ENCODE peak calls at places on chromosomes 5 and 9, in nine cellular contexts. G is GM10248; K is nephron progenitor cell; Y is H7; I is NCI-H1092 treated with DMSO at 0.1 percent for 48 hours; A is left colon; X is central memory CD4-positive, alpha-beta T cell; C is skeletal muscle cell; U is NCI-H226. W is an unnamed sample.

GRCh38 chr5:137360607-137361006 is 138.5 kb downstream of the SPOCK1 start:
- DNase-seq in G (no peak), K (no peak), Y (no peak), I (no peak), A (no peak), X (no peak), C (no peak), U (peak), W (no peak)

GRCh38 chr5:138720840-138721239 is 32.4 kb upstream of the CTNNA1 start:
- DNase-seq in G (no peak), K (no peak), Y (no peak), I (no peak), A (no peak), X (no peak), C (no peak), U (no peak), W (no peak)

GRCh38 chr5:92556747-92557146 is 1024.3 kb downstream of the NR2F1-AS1 start:
- DNase-seq in G (no peak), K (no peak), Y (no peak), I (no peak), A (no peak), X (no peak), C (no peak), U (no peak), W (no peak)

GRCh38 chr5:127875235-127876021 is 172.2 kb downstream of the CCDC192 start:
- DNase-seq in G (peak), K (peak), Y (peak), I (peak), A (peak), X (no peak), C (peak), U (peak), W (no peak)

GRCh38 chr5:103434057-103434456 is 128.5 kb downstream of the NUDT12 start:
- DNase-seq in G (no peak), K (no peak), Y (peak), I (no peak), A (no peak), X (no peak), C (no peak), U (no peak), W (no peak)

GRCh38 chr9:27437652-27438373 is 86.3 kb upstream of the IFNK start:
- DNase-seq in G (no peak), K (no peak), Y (no peak), I (peak), A (no peak), X (no peak), C (no peak), U (no peak), W (no peak)

GRCh38 chr5:1429066-1429465 is 16.2 kb downstream of the SLC6A3 start:
- DNase-seq in G (no peak), K (no peak), Y (peak), I (no peak), A (peak), X (no peak), C (no peak), U (no peak), W (no peak)

GRCh38 chr5:136427421-136427820 is 62.1 kb upstream of the TRPC7 start:
- DNase-seq in G (no peak), K (no peak), Y (no peak), I (no peak), A (no peak), X (no peak), C (no peak), U (no peak), W (no peak)

GRCh38 chr9:96674914-96675538 is 19.9 kb upstream of the PRXL2C start:
- DNase-seq in G (no peak), K (no peak), Y (no peak), I (no peak), A (no peak), X (no peak), C (no peak), U (peak), W (no peak)

GRCh38 chr9:128927731-128928411 is 7.1 kb downstream of the PHYHD1 start:
- DNase-seq in G (peak), K (peak), Y (peak), I (peak), A (no peak), X (peak), C (no peak), U (peak), W (no peak)

GRCh38 chr5:61313960-61314681 is 17.9 kb upstream of the ZSWIM6 start:
- DNase-seq in G (no peak), K (no peak), Y (no peak), I (no peak), A (no peak), X (no peak), C (peak), U (peak), W (no peak)

GRCh38 chr5:141743652-141744333 is 61.8 kb upstream of the ARAP3 start:
- DNase-seq in G (no peak), K (no peak), Y (peak), I (peak), A (no peak), X (no peak), C (no peak), U (no peak), W (no peak)

W was measured in osteocyte.